ENCODE peak calls at places on chromosomes 11 and 22, in six cellular contexts. One of them, this sample, is unnamed.

GRCh38 chr11:73388241-73389133 is 12.3 kb downstream of the RELT start:
- DNase-seq in GM03348: no peak
- DNase-seq in upper lobe of right lung: no peak
- DNase-seq in T follicular helper cell: no peak
- DNase-seq in body of pancreas: no peak
- DNase-seq in caudate nucleus: no peak
- DNase-seq in this sample: no peak

GRCh38 chr11:45097721-45098493 is 48.5 kb upstream of the PRDM11 start:
- DNase-seq in caudate nucleus: no peak
- DNase-seq in body of pancreas: peak; percentile 60
- DNase-seq in T follicular helper cell: no peak
- DNase-seq in upper lobe of right lung: no peak
- DNase-seq in GM03348: peak; percentile 55
- DNase-seq in this sample: peak; percentile 56

GRCh38 chr11:74055938-74056337 is 47.1 kb upstream of the UCP3 start:
- DNase-seq in T follicular helper cell: no peak
- DNase-seq in GM03348: peak; percentile 42
- DNase-seq in body of pancreas: no peak
- DNase-seq in caudate nucleus: no peak
- DNase-seq in upper lobe of right lung: no peak
- DNase-seq in this sample: peak; percentile 34

GRCh38 chr22:29032584-29032983 is 29.0 kb downstream of the C22orf31 start:
- DNase-seq in caudate nucleus: no peak
- DNase-seq in upper lobe of right lung: no peak
- DNase-seq in GM03348: no peak
- DNase-seq in body of pancreas: peak; percentile 51
- DNase-seq in T follicular helper cell: no peak
- DNase-seq in this sample: no peak

GRCh38 chr22:29331658-29332300 is 16.3 kb upstream of the RASL10A start:
- DNase-seq in GM03348: no peak
- DNase-seq in caudate nucleus: no peak
- DNase-seq in upper lobe of right lung: no peak
- DNase-seq in body of pancreas: no peak
- DNase-seq in T follicular helper cell: no peak
- DNase-seq in this sample: no peak

GRCh38 chr11:36132940-36133339 is 156.3 kb downstream of the COMMD9 start:
- DNase-seq in GM03348: no peak
- DNase-seq in upper lobe of right lung: no peak
- DNase-seq in T follicular helper cell: no peak
- DNase-seq in body of pancreas: no peak
- DNase-seq in caudate nucleus: no peak
- DNase-seq in this sample: no peak

GRCh38 chr11:122186439-122187080 is 70.5 kb upstream of the BLID start:
- DNase-seq in caudate nucleus: no peak
- DNase-seq in T follicular helper cell: no peak
- DNase-seq in body of pancreas: no peak
- DNase-seq in upper lobe of right lung: no peak
- DNase-seq in GM03348: peak; percentile 55
- DNase-seq in this sample: peak; percentile 100

GRCh38 chr11:21426931-21427330 is 757.5 kb downstream of the NELL1 start:
- DNase-seq in T follicular helper cell: no peak
- DNase-seq in caudate nucleus: no peak
- DNase-seq in GM03348: no peak
- DNase-seq in upper lobe of right lung: no peak
- DNase-seq in body of pancreas: no peak
- DNase-seq in this sample: no peak

GRCh38 chr22:36585841-36586240 is 56.9 kb upstream of the EIF3D start:
- DNase-seq in GM03348: no peak
- DNase-seq in upper lobe of right lung: no peak
- DNase-seq in T follicular helper cell: no peak
- DNase-seq in caudate nucleus: no peak
- DNase-seq in body of pancreas: no peak
- DNase-seq in this sample: no peak

GRCh38 chr11:324131-324530 is 3.5 kb upstream of the IFITM3 start:
- DNase-seq in GM03348: no peak
- DNase-seq in upper lobe of right lung: no peak
- DNase-seq in caudate nucleus: no peak
- DNase-seq in T follicular helper cell: no peak
- DNase-seq in body of pancreas: no peak
- DNase-seq in this sample: no peak

GRCh38 chr11:69870772-69871171 is 51.6 kb upstream of the FGF3 start:
- DNase-seq in caudate nucleus: no peak
- DNase-seq in upper lobe of right lung: no peak
- DNase-seq in GM03348: no peak
- DNase-seq in T follicular helper cell: no peak
- DNase-seq in body of pancreas: no peak
- DNase-seq in this sample: peak; percentile 34

GRCh38 chr11:121451982-121452608 is at the start of gene SORL1:
- DNase-seq in upper lobe of right lung: peak; percentile 91
- DNase-seq in caudate nucleus: no peak
- DNase-seq in GM03348: peak; percentile 91
- DNase-seq in body of pancreas: peak; percentile 66
- DNase-seq in T follicular helper cell: peak; percentile 66
- DNase-seq in this sample: peak; percentile 36

GRCh38 chr22:47659467-47660302 is 897.2 kb downstream of the TBC1D22A start:
- DNase-seq in caudate nucleus: no peak
- DNase-seq in GM03348: no peak
- DNase-seq in body of pancreas: no peak
- DNase-seq in upper lobe of right lung: no peak
- DNase-seq in T follicular helper cell: no peak
- DNase-seq in this sample: no peak

GRCh38 chr22:24416095-24416494 is 11.3 kb upstream of the ADORA2A start:
- DNase-seq in body of pancreas: no peak
- DNase-seq in T follicular helper cell: no peak
- DNase-seq in upper lobe of right lung: no peak
- DNase-seq in GM03348: peak; percentile 55
- DNase-seq in caudate nucleus: no peak
- DNase-seq in this sample: peak; percentile 72

GRCh38 chr22:46514592-46515207 is 22.7 kb downstream of the CELSR1 start:
- DNase-seq in caudate nucleus: no peak
- DNase-seq in GM03348: peak; percentile 83
- DNase-seq in upper lobe of right lung: no peak
- DNase-seq in body of pancreas: no peak
- DNase-seq in T follicular helper cell: no peak
- DNase-seq in this sample: peak; percentile 41

GRCh38 chr11:124837491-124837856 is 27.8 kb upstream of the ROBO3 start:
- DNase-seq in caudate nucleus: no peak
- DNase-seq in body of pancreas: no peak
- DNase-seq in GM03348: peak; percentile 77
- DNase-seq in T follicular helper cell: no peak
- DNase-seq in upper lobe of right lung: no peak
- DNase-seq in this sample: peak; percentile 89

GRCh38 chr22:19121631-19122142 is 525 bp downstream of the DGCR2 start:
- DNase-seq in upper lobe of right lung: peak; percentile 84
- DNase-seq in caudate nucleus: no peak
- DNase-seq in T follicular helper cell: no peak
- DNase-seq in body of pancreas: peak; percentile 81
- DNase-seq in GM03348: peak; percentile 57
- DNase-seq in this sample: peak; percentile 20

GRCh38 chr11:10139656-10140055 is 154.4 kb downstream of the SBF2 start:
- DNase-seq in T follicular helper cell: no peak
- DNase-seq in GM03348: peak; percentile 86
- DNase-seq in upper lobe of right lung: no peak
- DNase-seq in caudate nucleus: no peak
- DNase-seq in body of pancreas: no peak
- DNase-seq in this sample: peak; percentile 95

GRCh38 chr11:7571640-7572000 is 57.8 kb downstream of the PPFIBP2 start:
- DNase-seq in upper lobe of right lung: peak; percentile 76
- DNase-seq in body of pancreas: peak; percentile 81
- DNase-seq in GM03348: peak; percentile 84
- DNase-seq in caudate nucleus: no peak
- DNase-seq in T follicular helper cell: no peak
- DNase-seq in this sample: peak; percentile 66

GRCh38 chr11:1679881-1680280 is 17.1 kb upstream of the KRTAP5-6 start:
- DNase-seq in T follicular helper cell: no peak
- DNase-seq in upper lobe of right lung: no peak
- DNase-seq in body of pancreas: no peak
- DNase-seq in caudate nucleus: no peak
- DNase-seq in GM03348: no peak
- DNase-seq in this sample: no peak

GRCh38 chr11:10658621-10659338 is 34.8 kb downstream of the IRAG1 start:
- DNase-seq in T follicular helper cell: no peak
- DNase-seq in upper lobe of right lung: no peak
- DNase-seq in body of pancreas: no peak
- DNase-seq in GM03348: no peak
- DNase-seq in caudate nucleus: no peak
- DNase-seq in this sample: no peak

GRCh38 chr11:35549787-35550186 is 24.4 kb upstream of the PAMR1 start:
- DNase-seq in body of pancreas: no peak
- DNase-seq in upper lobe of right lung: no peak
- DNase-seq in GM03348: peak; percentile 79
- DNase-seq in caudate nucleus: no peak
- DNase-seq in T follicular helper cell: no peak
- DNase-seq in this sample: peak; percentile 97

GRCh38 chr11:127640822-127641485 is 640.4 kb upstream of the KIRREL3 start:
- DNase-seq in upper lobe of right lung: no peak
- DNase-seq in GM03348: no peak
- DNase-seq in T follicular helper cell: no peak
- DNase-seq in body of pancreas: no peak
- DNase-seq in caudate nucleus: no peak
- DNase-seq in this sample: no peak

GRCh38 chr11:47035108-47035507 is 98.5 kb downstream of the CSTPP1 start:
- DNase-seq in GM03348: no peak
- DNase-seq in T follicular helper cell: no peak
- DNase-seq in caudate nucleus: no peak
- DNase-seq in body of pancreas: no peak
- DNase-seq in upper lobe of right lung: no peak
- DNase-seq in this sample: no peak

GRCh38 chr11:134916421-134916820 is 504.4 kb upstream of the B3GAT1 start:
- DNase-seq in GM03348: no peak
- DNase-seq in T follicular helper cell: no peak
- DNase-seq in upper lobe of right lung: no peak
- DNase-seq in caudate nucleus: no peak
- DNase-seq in body of pancreas: no peak
- DNase-seq in this sample: no peak

GRCh38 chr22:38820021-38820420 is 23.8 kb downstream of the NPTXR start:
- DNase-seq in body of pancreas: no peak
- DNase-seq in upper lobe of right lung: no peak
- DNase-seq in caudate nucleus: no peak
- DNase-seq in T follicular helper cell: no peak
- DNase-seq in GM03348: no peak
- DNase-seq in this sample: no peak

GRCh38 chr11:44604171-44604581 is 38.7 kb downstream of the CD82 start:
- DNase-seq in GM03348: no peak
- DNase-seq in body of pancreas: peak; percentile 67
- DNase-seq in T follicular helper cell: no peak
- DNase-seq in upper lobe of right lung: no peak
- DNase-seq in caudate nucleus: no peak
- DNase-seq in this sample: no peak

GRCh38 chr11:24437123-24437522 is 59.7 kb upstream of the LUZP2 start:
- DNase-seq in GM03348: no peak
- DNase-seq in caudate nucleus: no peak
- DNase-seq in T follicular helper cell: no peak
- DNase-seq in upper lobe of right lung: no peak
- DNase-seq in body of pancreas: no peak
- DNase-seq in this sample: no peak

GRCh38 chr11:22459053-22459452 is 120.9 kb downstream of the SLC17A6 start:
- DNase-seq in T follicular helper cell: no peak
- DNase-seq in body of pancreas: no peak
- DNase-seq in caudate nucleus: no peak
- DNase-seq in GM03348: peak; percentile 11
- DNase-seq in upper lobe of right lung: no peak
- DNase-seq in this sample: peak; percentile 69